ENCODE peak calls at places on chromosomes 4 and X, in ten cellular contexts. J, A, P, N, H, G, M, B, O and I are unnamed samples.

GRCh38 chr4:3823496-3824341 is 57.5 kb downstream of the ADRA2C start:
- DNase-seq in A (no peak), G (no peak), O (no peak), M (no peak), N (no peak), J (no peak), B (no peak), P (no peak), H (no peak), I (no peak)

GRCh38 chrX:141982296-141982695 is 78.6 kb downstream of the MAGEC1 start:
- DNase-seq in M (no peak), G (no peak), O (no peak), H (no peak), P (no peak), A (no peak), N (no peak), B (no peak), J (no peak), I (no peak)

GRCh38 chrX:129700536-129700935 is 38.2 kb upstream of the XPNPEP2 start:
- DNase-seq in B (no peak), P (no peak), A (peak), G (no peak), J (no peak), O (no peak), H (no peak), M (no peak), N (no peak), I (no peak)

GRCh38 chr4:63370997-63371396 is 1038.3 kb downstream of the TECRL start:
- DNase-seq in A (no peak), B (no peak), O (no peak), N (no peak), M (no peak), P (no peak), G (no peak), H (no peak), J (no peak), I (no peak)

GRCh38 chr4:117010695-117011094 is 74.7 kb downstream of the TRAM1L1 start:
- DNase-seq in N (no peak), J (no peak), G (no peak), A (no peak), H (no peak), B (peak), P (no peak), M (no peak), O (no peak), I (no peak)

GRCh38 chr4:137510866-137511265 is 21.4 kb downstream of the PCDH18 start:
- DNase-seq in G (no peak), O (peak), N (no peak), J (peak), M (peak), A (no peak), B (peak), H (peak), P (peak), I (peak)

GRCh38 chr4:150821641-150822040 is 193.4 kb downstream of the LRBA start:
- DNase-seq in A (no peak), J (no peak), O (no peak), M (no peak), G (no peak), N (no peak), H (no peak), B (no peak), P (no peak), I (no peak)

GRCh38 chr4:78149737-78150136 is 92.6 kb downstream of the FRAS1 start:
- DNase-seq in M (no peak), H (no peak), O (no peak), J (no peak), A (no peak), B (no peak), G (no peak), N (no peak), P (no peak), I (no peak)

GRCh38 chr4:175536852-175537453 is 275.1 kb downstream of the GPM6A start:
- DNase-seq in M (peak), J (peak), N (peak), A (no peak), O (no peak), P (peak), G (no peak), H (peak), B (peak), I (peak)

GRCh38 chr4:39154009-39154408 is 28.3 kb upstream of the WDR19 start:
- DNase-seq in P (no peak), H (no peak), O (no peak), B (no peak), M (no peak), G (no peak), N (no peak), A (no peak), J (no peak), I (no peak)

GRCh38 chr4:119835511-119835910 is 206.9 kb upstream of the PDE5A start:
- DNase-seq in O (no peak), A (no peak), H (no peak), G (no peak), N (no peak), B (peak), P (peak), J (peak), M (peak), I (no peak)

GRCh38 chr4:137735561-137736104 is 203.3 kb upstream of the PCDH18 start:
- DNase-seq in A (no peak), G (no peak), P (no peak), O (no peak), N (no peak), H (no peak), J (no peak), M (peak), B (no peak), I (peak)

GRCh38 chrX:44503550-44503949 is 39.1 kb downstream of the FUNDC1 start:
- DNase-seq in H (no peak), A (no peak), J (no peak), N (no peak), P (no peak), G (no peak), O (no peak), M (no peak), B (no peak), I (peak)

GRCh38 chrX:134642394-134642793 is 15.9 kb downstream of the PLAC1 start:
- DNase-seq in O (no peak), H (no peak), G (no peak), J (no peak), M (no peak), N (no peak), P (peak), A (no peak), B (no peak), I (no peak)

GRCh38 chr4:116839826-116840225 is 245.6 kb downstream of the TRAM1L1 start:
- DNase-seq in B (peak), J (no peak), A (no peak), P (peak), N (no peak), O (no peak), M (no peak), G (no peak), H (peak), I (no peak)

GRCh38 chrX:1903380-1903935 is 288.6 kb downstream of the ASMT start:
- DNase-seq in G (no peak), B (peak), H (no peak), O (no peak), A (no peak), P (peak), J (peak), N (no peak), M (peak), I (peak)

GRCh38 chrX:53441531-53442321 is 7.6 kb upstream of the HSD17B10 start:
- DNase-seq in B (peak), A (peak), J (peak), G (peak), H (peak), N (peak), P (peak), M (peak), O (peak), I (peak)
- H3K4me3 ChIP-seq in B (peak), A (peak), J (peak), G (peak), H (peak), N (peak), P (peak), M (peak), O (peak), I (peak)

GRCh38 chr4:53313510-53313909 is 52.4 kb downstream of the SCFD2 start:
- DNase-seq in G (no peak), M (peak), N (no peak), J (peak), A (no peak), P (peak), H (peak), O (no peak), B (peak), I (peak)
- TF ChIP-seq CTCF in G (no peak), M (peak), N (peak), J (peak), A (no peak), P (peak), H (peak), O (no peak), B (peak), I (no peak)

GRCh38 chr4:139665079-139665689 is 435 bp upstream of the MGST2 start:
- DNase-seq in P (no peak), M (no peak), B (no peak), A (no peak), G (no peak), J (no peak), H (no peak), O (no peak), N (no peak), I (no peak)

GRCh38 chr4:139665690-139666529 is at the start of gene MGST2:
- DNase-seq in A (peak), H (peak), B (peak), G (peak), J (peak), P (peak), N (no peak), M (peak), O (peak), I (peak)

GRCh38 chr4:139668658-139669201 is 3.1 kb downstream of the MGST2 start:
- DNase-seq in M (no peak), H (no peak), O (no peak), J (no peak), B (no peak), G (no peak), A (no peak), N (no peak), P (no peak), I (no peak)

GRCh38 chr4:139668036-139668435 is 2.4 kb downstream of the MGST2 start:
- DNase-seq in B (no peak), O (no peak), M (no peak), N (no peak), G (no peak), J (no peak), A (no peak), H (no peak), P (no peak), I (no peak)

GRCh38 chr4:139666735-139667266 is 1.2 kb downstream of the MGST2 start:
- DNase-seq in H (peak), A (no peak), P (peak), N (no peak), G (peak), B (peak), J (peak), O (peak), M (peak), I (peak)
- H3K4me3 ChIP-seq in H (peak), A (peak), P (peak), N (peak), G (peak), B (peak), J (peak), O (peak), M (peak), I (peak)

DNA sequence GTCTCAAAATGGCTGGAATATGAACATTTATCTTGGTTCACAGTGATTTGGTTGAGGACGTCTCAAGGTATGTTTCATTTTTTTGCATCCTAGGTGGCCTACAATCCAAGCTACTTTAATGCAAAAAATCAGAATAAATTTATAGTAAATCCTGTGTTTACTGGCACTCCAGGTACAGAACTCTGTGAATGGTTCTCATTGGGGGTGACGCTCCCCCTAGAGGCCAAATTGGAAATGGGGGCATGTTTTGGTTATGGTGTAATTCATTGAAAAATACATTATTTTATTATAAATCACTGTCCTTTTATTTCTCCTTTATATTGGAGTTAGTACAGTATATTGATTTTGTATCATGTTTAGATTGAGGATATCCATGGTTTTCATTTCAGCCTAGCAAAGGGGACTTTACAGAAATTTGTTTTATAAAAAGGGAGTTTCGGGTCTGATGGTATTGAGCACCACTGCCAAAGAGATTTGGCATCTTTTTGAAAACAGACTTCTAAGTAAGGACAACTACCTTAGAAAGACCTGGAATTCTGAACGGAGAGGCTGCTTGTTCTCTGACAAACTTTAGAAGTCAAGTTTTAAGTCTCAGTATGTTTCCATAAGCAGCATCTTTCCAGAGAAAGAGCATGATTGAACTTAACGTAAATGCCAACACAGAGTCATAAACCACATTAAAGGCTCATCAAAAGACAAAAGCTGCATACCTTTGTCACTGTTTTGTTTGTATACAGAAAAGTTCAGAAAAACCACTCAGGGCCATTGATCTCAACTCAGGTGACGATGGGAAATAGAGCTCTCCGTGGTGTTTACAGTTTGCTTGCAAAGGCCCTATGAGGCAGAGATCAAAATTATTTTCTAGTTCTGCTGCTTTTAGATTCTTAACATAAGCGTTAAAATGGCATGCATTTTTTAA is 19.4 kb downstream of the MTM1 start:
- DNase-seq in H (peak), N (no peak), G (peak), M (peak), O (no peak), A (no peak), B (no peak), J (no peak), P (peak), I (no peak)
- TF ChIP-seq CTCF in H (peak), N (peak), G (peak), M (peak), O (peak), A (peak), B (peak), J (peak), P (peak), I (no peak)

DNA sequence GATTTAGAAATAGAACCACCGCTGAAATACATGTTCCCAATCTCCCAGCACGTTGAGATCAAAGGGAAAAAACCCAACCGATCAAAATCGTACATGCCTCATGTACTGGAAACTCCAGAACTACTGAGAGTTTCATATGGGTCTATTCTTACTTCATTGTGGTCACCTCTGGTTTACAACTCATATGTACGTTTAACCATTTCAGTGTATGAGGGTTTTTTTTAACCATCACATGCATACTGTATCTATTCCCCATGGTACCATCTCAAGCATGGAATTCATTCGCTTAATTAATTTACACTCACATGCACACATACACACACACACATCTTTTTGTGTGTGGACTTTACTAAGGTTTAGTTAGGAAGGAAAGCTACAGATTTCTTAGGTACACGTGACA is 46.0 kb upstream of the CLNK start:
- DNase-seq in H (no peak), N (no peak), A (no peak), B (no peak), O (no peak), G (no peak), P (no peak), J (no peak), M (no peak), I (no peak)
- H3K4me3 ChIP-seq in H (no peak), N (no peak), A (no peak), B (no peak), O (no peak), G (no peak), P (no peak), J (no peak), M (no peak), I (no peak)